ENCODE peak calls at places on chromosomes 4 and X, in six cellular contexts. E is endothelial cell of umbilical vein, I is mesothelial cell of epicardium, O is hepatocyte, T is cardiac muscle cell, Y is lower leg skin. C is an unnamed sample.

GRCh38 chr4:100489316-100489715 is 28.5 kb downstream of the EMCN start:
- DNase-seq in E (no peak), I (no peak), O (no peak), T (peak; percentile 42), Y (no peak), C (no peak)

GRCh38 chrX:42127563-42127962 is 204.2 kb upstream of the CASK start:
- DNase-seq in E (no peak), I (no peak), O (no peak), T (no peak), Y (no peak), C (no peak)

GRCh38 chr4:76947369-76947768 is 2.2 kb upstream of the SEPTIN11 start:
- DNase-seq in E (no peak), I (no peak), O (no peak), T (peak; percentile 60), Y (no peak), C (no peak)

GRCh38 chr4:74793757-74794340 is 474 bp downstream of the BTC start:
- DNase-seq in E (peak; percentile 26), I (peak; percentile 33), O (peak; percentile 69), T (peak; percentile 48), Y (peak; percentile 14), C (peak; percentile 58)

GRCh38 chr4:145279122-145279960 is 99.0 kb upstream of the OTUD4 start:
- DNase-seq in E (peak; percentile 84), I (no peak), O (no peak), T (peak; percentile 78), Y (no peak), C (no peak)

GRCh38 chr4:100288167-100288566 is 97.9 kb upstream of the DDIT4L start:
- DNase-seq in E (no peak), I (no peak), O (no peak), T (peak; percentile 13), Y (no peak), C (no peak)

GRCh38 chrX:64975491-64975890 is 759 bp downstream of the ZC4H2 start:
- DNase-seq in E (peak; percentile 47), I (no peak), O (peak; percentile 27), T (peak; percentile 14), Y (peak; percentile 11), C (no peak)

GRCh38 chr4:152172146-152172545 is 363.7 kb downstream of the FBXW7 start:
- DNase-seq in E (no peak), I (no peak), O (no peak), T (no peak), Y (no peak), C (no peak)

GRCh38 chr4:2689825-2690700 is 66.1 kb downstream of the TNIP2 start:
- DNase-seq in E (no peak), I (no peak), O (no peak), T (no peak), Y (no peak), C (no peak)

GRCh38 chr4:173008436-173008835 is 160.2 kb upstream of the GALNT7 start:
- DNase-seq in E (no peak), I (no peak), O (no peak), T (no peak), Y (no peak), C (no peak)

GRCh38 chr4:3317656-3318211 is 24.9 kb downstream of the RGS12 start:
- DNase-seq in E (no peak), I (no peak), O (no peak), T (no peak), Y (no peak), C (no peak)

GRCh38 chr4:151195801-151196200 is 81.2 kb upstream of the PRSS48 start:
- DNase-seq in E (peak; percentile 89), I (no peak), O (no peak), T (peak; percentile 59), Y (peak; percentile 35), C (no peak)

GRCh38 chrX:57368158-57368557 is 81.7 kb downstream of the FAAH2 start:
- DNase-seq in E (no peak), I (no peak), O (no peak), T (no peak), Y (no peak), C (no peak)

GRCh38 chr4:83962492-83962891 is 426.6 kb downstream of the GPAT3 start:
- DNase-seq in E (no peak), I (no peak), O (no peak), T (no peak), Y (no peak), C (no peak)

GRCh38 chr4:83959160-83959559 is 423.3 kb downstream of the GPAT3 start:
- DNase-seq in E (no peak), I (no peak), O (no peak), T (no peak), Y (no peak), C (no peak)

GRCh38 chr4:83964996-83965541 is 429.2 kb downstream of the GPAT3 start:
- DNase-seq in E (no peak), I (no peak), O (no peak), T (no peak), Y (no peak), C (no peak)

GRCh38 chr4:83961575-83961974 is 425.7 kb downstream of the GPAT3 start:
- DNase-seq in E (no peak), I (no peak), O (no peak), T (peak; percentile 5), Y (no peak), C (no peak)
- TF ChIP-seq CTCF in E (no peak), I (no peak), O (peak; percentile 29), T (no peak), Y (no peak), C (no peak)

GRCh38 chrX:151723156-151723760 is 7.4 kb downstream of the FATE1 start:
- DNase-seq in E (no peak), I (no peak), O (no peak), T (no peak), Y (no peak), C (no peak)

GRCh38 chrX:151726751-151727150 is 7.8 kb upstream of the CNGA2 start:
- DNase-seq in E (no peak), I (no peak), O (no peak), T (no peak), Y (no peak), C (no peak)

GRCh38 chrX:151725338-151725614 is 9.3 kb upstream of the CNGA2 start:
- DNase-seq in E (no peak), I (no peak), O (no peak), T (no peak), Y (no peak), C (no peak)

GRCh38 chrX:151724563-151725337 is 8.9 kb downstream of the FATE1 start:
- DNase-seq in E (no peak), I (no peak), O (no peak), T (no peak), Y (no peak), C (no peak)

DNA sequence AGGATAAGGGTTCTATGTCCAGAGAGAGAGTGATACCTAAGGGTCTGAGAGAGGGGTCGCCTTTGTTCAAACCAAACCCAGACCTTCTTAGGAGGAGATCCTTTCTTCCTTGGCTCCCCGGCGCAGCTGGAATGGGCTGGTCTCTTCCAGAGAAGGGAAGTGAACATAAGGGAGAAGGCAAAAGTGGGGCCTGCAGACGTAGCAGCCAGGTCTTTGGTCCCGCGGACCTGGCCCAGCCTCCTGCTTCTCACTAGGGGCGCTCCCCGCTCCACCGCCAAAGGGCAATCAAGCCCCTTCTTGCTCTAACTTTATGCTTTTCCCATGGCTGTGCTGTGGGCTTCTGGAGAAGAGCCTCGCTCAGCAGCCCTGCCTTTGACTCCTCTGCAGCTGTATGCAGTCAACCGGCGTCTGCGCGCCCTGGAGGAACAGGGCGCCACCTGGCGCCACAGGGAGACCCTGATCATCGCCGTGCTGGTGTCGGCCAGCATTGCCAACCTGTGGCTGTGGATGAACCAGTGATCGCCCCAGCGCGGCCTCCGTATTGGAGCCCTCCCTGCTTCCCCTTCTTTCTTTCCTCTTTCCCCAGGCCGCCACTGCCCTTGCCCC is 6.5 kb downstream of the FATE1 start:
- DNase-seq in E (no peak), I (no peak), O (peak; percentile 68), T (peak; percentile 34), Y (no peak), C (peak; percentile 31)
- TF ChIP-seq CTCF in E (peak; percentile 38), I (peak; percentile 26), O (peak; percentile 49), T (peak; percentile 46), Y (no peak), C (peak; percentile 65)

GRCh38 chrX:74280759-74281158 is 23.2 kb upstream of the ZCCHC13 start:
- DNase-seq in E (no peak), I (no peak), O (no peak), T (no peak), Y (no peak), C (no peak)
- TF ChIP-seq CTCF in E (no peak), I (no peak), O (no peak), T (no peak), Y (no peak), C (no peak)

GRCh38 chr4:10140866-10141759 is 24.5 kb upstream of the WDR1 start:
- DNase-seq in E (no peak), I (no peak), O (no peak), T (no peak), Y (no peak), C (no peak)
- TF ChIP-seq CTCF in E (no peak), I (no peak), O (no peak), T (peak; percentile 10), Y (no peak), C (no peak)

C was measured in progenitor cell of endocrine pancreas.